ENCODE peak calls at places on chromosomes 2 and 18, in ten cellular contexts. One of them, this sample, is unnamed.

GRCh38 chr18:7641813-7642212 is 74.7 kb downstream of the PTPRM start:
- DNase-seq in ELR: no peak
- DNase-seq in amniotic stem cell: no peak
- DNase-seq in stimulated activated CD4-positive, alpha-beta T cell treated with anti-CD3 and anti-CD28 coated beads, Interleukin-2, amount 100 ng/mL, for 48 hours: no peak
- DNase-seq in mucosa of gallbladder: no peak
- DNase-seq in activated T-cell treated with anti-CD3 and anti-CD28 coated beads, Interleukin-2, amount 50 U/mL, for 72 hours: no peak
- DNase-seq in posterior cingulate gyrus: no peak
- DNase-seq in NCI-H774: no peak
- DNase-seq in KBM-7: no peak
- DNase-seq in Ammon's horn: no peak
- DNase-seq in this sample: no peak

GRCh38 chr18:78979682-78980278 is at the start of gene SALL3:
- DNase-seq in ELR: no peak
- DNase-seq in amniotic stem cell: no peak
- DNase-seq in stimulated activated CD4-positive, alpha-beta T cell treated with anti-CD3 and anti-CD28 coated beads, Interleukin-2, amount 100 ng/mL, for 48 hours: no peak
- DNase-seq in mucosa of gallbladder: no peak
- DNase-seq in activated T-cell treated with anti-CD3 and anti-CD28 coated beads, Interleukin-2, amount 50 U/mL, for 72 hours: no peak
- DNase-seq in posterior cingulate gyrus: no peak
- DNase-seq in NCI-H774: peak; percentile 79
- DNase-seq in KBM-7: no peak
- DNase-seq in Ammon's horn: peak; percentile 35
- DNase-seq in this sample: no peak

GRCh38 chr2:79114797-79115494 is 5.3 kb upstream of the REG1A start:
- DNase-seq in ELR: no peak
- DNase-seq in amniotic stem cell: no peak
- DNase-seq in stimulated activated CD4-positive, alpha-beta T cell treated with anti-CD3 and anti-CD28 coated beads, Interleukin-2, amount 100 ng/mL, for 48 hours: no peak
- DNase-seq in mucosa of gallbladder: no peak
- DNase-seq in activated T-cell treated with anti-CD3 and anti-CD28 coated beads, Interleukin-2, amount 50 U/mL, for 72 hours: no peak
- DNase-seq in posterior cingulate gyrus: no peak
- DNase-seq in NCI-H774: no peak
- DNase-seq in KBM-7: no peak
- DNase-seq in Ammon's horn: no peak
- DNase-seq in this sample: peak; percentile 87

GRCh38 chr18:58715540-58715939 is 44.3 kb downstream of the MALT1 start:
- DNase-seq in ELR: no peak
- DNase-seq in amniotic stem cell: no peak
- DNase-seq in stimulated activated CD4-positive, alpha-beta T cell treated with anti-CD3 and anti-CD28 coated beads, Interleukin-2, amount 100 ng/mL, for 48 hours: no peak
- DNase-seq in mucosa of gallbladder: no peak
- DNase-seq in activated T-cell treated with anti-CD3 and anti-CD28 coated beads, Interleukin-2, amount 50 U/mL, for 72 hours: no peak
- DNase-seq in posterior cingulate gyrus: no peak
- DNase-seq in NCI-H774: no peak
- DNase-seq in KBM-7: no peak
- DNase-seq in Ammon's horn: no peak
- DNase-seq in this sample: no peak

GRCh38 chr18:58005885-58006523 is 38.0 kb upstream of the NEDD4L start:
- DNase-seq in ELR: peak; percentile 80
- DNase-seq in amniotic stem cell: no peak
- DNase-seq in stimulated activated CD4-positive, alpha-beta T cell treated with anti-CD3 and anti-CD28 coated beads, Interleukin-2, amount 100 ng/mL, for 48 hours: no peak
- DNase-seq in mucosa of gallbladder: no peak
- DNase-seq in activated T-cell treated with anti-CD3 and anti-CD28 coated beads, Interleukin-2, amount 50 U/mL, for 72 hours: peak; percentile 6
- DNase-seq in posterior cingulate gyrus: no peak
- DNase-seq in NCI-H774: no peak
- DNase-seq in KBM-7: no peak
- DNase-seq in Ammon's horn: no peak
- DNase-seq in this sample: no peak

GRCh38 chr2:173550143-173550542 is 195.5 kb downstream of the CDCA7 start:
- DNase-seq in ELR: peak; percentile 40
- DNase-seq in amniotic stem cell: peak; percentile 57
- DNase-seq in stimulated activated CD4-positive, alpha-beta T cell treated with anti-CD3 and anti-CD28 coated beads, Interleukin-2, amount 100 ng/mL, for 48 hours: no peak
- DNase-seq in mucosa of gallbladder: no peak
- DNase-seq in activated T-cell treated with anti-CD3 and anti-CD28 coated beads, Interleukin-2, amount 50 U/mL, for 72 hours: no peak
- DNase-seq in posterior cingulate gyrus: no peak
- DNase-seq in NCI-H774: no peak
- DNase-seq in KBM-7: no peak
- DNase-seq in Ammon's horn: no peak
- DNase-seq in this sample: no peak

GRCh38 chr18:36663312-36663711 is 165.5 kb downstream of the TPGS2 start:
- DNase-seq in ELR: no peak
- DNase-seq in amniotic stem cell: no peak
- DNase-seq in stimulated activated CD4-positive, alpha-beta T cell treated with anti-CD3 and anti-CD28 coated beads, Interleukin-2, amount 100 ng/mL, for 48 hours: no peak
- DNase-seq in mucosa of gallbladder: no peak
- DNase-seq in activated T-cell treated with anti-CD3 and anti-CD28 coated beads, Interleukin-2, amount 50 U/mL, for 72 hours: no peak
- DNase-seq in posterior cingulate gyrus: no peak
- DNase-seq in NCI-H774: no peak
- DNase-seq in KBM-7: no peak
- DNase-seq in Ammon's horn: no peak
- DNase-seq in this sample: no peak

GRCh38 chr2:241561811-241562210 is 3.3 kb downstream of the BOK start:
- DNase-seq in ELR: peak; percentile 64
- DNase-seq in amniotic stem cell: peak; percentile 30
- DNase-seq in stimulated activated CD4-positive, alpha-beta T cell treated with anti-CD3 and anti-CD28 coated beads, Interleukin-2, amount 100 ng/mL, for 48 hours: no peak
- DNase-seq in mucosa of gallbladder: peak; percentile 75
- DNase-seq in activated T-cell treated with anti-CD3 and anti-CD28 coated beads, Interleukin-2, amount 50 U/mL, for 72 hours: no peak
- DNase-seq in posterior cingulate gyrus: peak; percentile 98
- DNase-seq in NCI-H774: no peak
- DNase-seq in KBM-7: no peak
- DNase-seq in Ammon's horn: peak; percentile 85
- DNase-seq in this sample: peak; percentile 57

GRCh38 chr2:54999182-54999581 is 51.1 kb downstream of the RTN4 start:
- DNase-seq in ELR: peak; percentile 55
- DNase-seq in amniotic stem cell: peak; percentile 27
- DNase-seq in stimulated activated CD4-positive, alpha-beta T cell treated with anti-CD3 and anti-CD28 coated beads, Interleukin-2, amount 100 ng/mL, for 48 hours: no peak
- DNase-seq in mucosa of gallbladder: no peak
- DNase-seq in activated T-cell treated with anti-CD3 and anti-CD28 coated beads, Interleukin-2, amount 50 U/mL, for 72 hours: no peak
- DNase-seq in posterior cingulate gyrus: no peak
- DNase-seq in NCI-H774: no peak
- DNase-seq in KBM-7: peak; percentile 45
- DNase-seq in Ammon's horn: peak; percentile 61
- DNase-seq in this sample: no peak

GRCh38 chr2:159003555-159003954 is 35.1 kb downstream of the TANC1 start:
- DNase-seq in ELR: no peak
- DNase-seq in amniotic stem cell: no peak
- DNase-seq in stimulated activated CD4-positive, alpha-beta T cell treated with anti-CD3 and anti-CD28 coated beads, Interleukin-2, amount 100 ng/mL, for 48 hours: no peak
- DNase-seq in mucosa of gallbladder: no peak
- DNase-seq in activated T-cell treated with anti-CD3 and anti-CD28 coated beads, Interleukin-2, amount 50 U/mL, for 72 hours: no peak
- DNase-seq in posterior cingulate gyrus: no peak
- DNase-seq in NCI-H774: no peak
- DNase-seq in KBM-7: no peak
- DNase-seq in Ammon's horn: no peak
- DNase-seq in this sample: no peak

GRCh38 chr2:215764441-215765048 is 248.8 kb downstream of the MREG start:
- DNase-seq in ELR: peak; percentile 79
- DNase-seq in amniotic stem cell: no peak
- DNase-seq in stimulated activated CD4-positive, alpha-beta T cell treated with anti-CD3 and anti-CD28 coated beads, Interleukin-2, amount 100 ng/mL, for 48 hours: no peak
- DNase-seq in mucosa of gallbladder: no peak
- DNase-seq in activated T-cell treated with anti-CD3 and anti-CD28 coated beads, Interleukin-2, amount 50 U/mL, for 72 hours: no peak
- DNase-seq in posterior cingulate gyrus: no peak
- DNase-seq in NCI-H774: no peak
- DNase-seq in KBM-7: no peak
- DNase-seq in Ammon's horn: no peak
- DNase-seq in this sample: no peak

GRCh38 chr18:13612111-13612997 is 114.0 kb downstream of the FAM210A start:
- DNase-seq in ELR: no peak
- DNase-seq in amniotic stem cell: no peak
- DNase-seq in stimulated activated CD4-positive, alpha-beta T cell treated with anti-CD3 and anti-CD28 coated beads, Interleukin-2, amount 100 ng/mL, for 48 hours: peak; percentile 52
- DNase-seq in mucosa of gallbladder: peak; percentile 30
- DNase-seq in activated T-cell treated with anti-CD3 and anti-CD28 coated beads, Interleukin-2, amount 50 U/mL, for 72 hours: peak; percentile 73
- DNase-seq in posterior cingulate gyrus: peak; percentile 79
- DNase-seq in NCI-H774: no peak
- DNase-seq in KBM-7: peak; percentile 94
- DNase-seq in Ammon's horn: peak; percentile 88
- DNase-seq in this sample: no peak

GRCh38 chr2:62591491-62591890 is 85.5 kb upstream of the TMEM17 start:
- DNase-seq in ELR: no peak
- DNase-seq in amniotic stem cell: no peak
- DNase-seq in stimulated activated CD4-positive, alpha-beta T cell treated with anti-CD3 and anti-CD28 coated beads, Interleukin-2, amount 100 ng/mL, for 48 hours: no peak
- DNase-seq in mucosa of gallbladder: no peak
- DNase-seq in activated T-cell treated with anti-CD3 and anti-CD28 coated beads, Interleukin-2, amount 50 U/mL, for 72 hours: no peak
- DNase-seq in posterior cingulate gyrus: no peak
- DNase-seq in NCI-H774: no peak
- DNase-seq in KBM-7: no peak
- DNase-seq in Ammon's horn: no peak
- DNase-seq in this sample: no peak

GRCh38 chr2:231661422-231662027 is 46.8 kb upstream of the PTMA start:
- DNase-seq in ELR: no peak
- DNase-seq in amniotic stem cell: no peak
- DNase-seq in stimulated activated CD4-positive, alpha-beta T cell treated with anti-CD3 and anti-CD28 coated beads, Interleukin-2, amount 100 ng/mL, for 48 hours: no peak
- DNase-seq in mucosa of gallbladder: no peak
- DNase-seq in activated T-cell treated with anti-CD3 and anti-CD28 coated beads, Interleukin-2, amount 50 U/mL, for 72 hours: no peak
- DNase-seq in posterior cingulate gyrus: no peak
- DNase-seq in NCI-H774: no peak
- DNase-seq in KBM-7: no peak
- DNase-seq in Ammon's horn: no peak
- DNase-seq in this sample: peak; percentile 21

GRCh38 chr2:217386041-217386440 is 526.2 kb upstream of the TNP1 start:
- DNase-seq in ELR: no peak
- DNase-seq in amniotic stem cell: no peak
- DNase-seq in stimulated activated CD4-positive, alpha-beta T cell treated with anti-CD3 and anti-CD28 coated beads, Interleukin-2, amount 100 ng/mL, for 48 hours: no peak
- DNase-seq in mucosa of gallbladder: no peak
- DNase-seq in activated T-cell treated with anti-CD3 and anti-CD28 coated beads, Interleukin-2, amount 50 U/mL, for 72 hours: no peak
- DNase-seq in posterior cingulate gyrus: no peak
- DNase-seq in NCI-H774: no peak
- DNase-seq in KBM-7: no peak
- DNase-seq in Ammon's horn: no peak
- DNase-seq in this sample: no peak

GRCh38 chr2:208579678-208580077 is 173.1 kb downstream of the PTH2R start:
- DNase-seq in ELR: no peak
- DNase-seq in amniotic stem cell: no peak
- DNase-seq in stimulated activated CD4-positive, alpha-beta T cell treated with anti-CD3 and anti-CD28 coated beads, Interleukin-2, amount 100 ng/mL, for 48 hours: no peak
- DNase-seq in mucosa of gallbladder: no peak
- DNase-seq in activated T-cell treated with anti-CD3 and anti-CD28 coated beads, Interleukin-2, amount 50 U/mL, for 72 hours: no peak
- DNase-seq in posterior cingulate gyrus: no peak
- DNase-seq in NCI-H774: peak; percentile 72
- DNase-seq in KBM-7: no peak
- DNase-seq in Ammon's horn: no peak
- DNase-seq in this sample: no peak

GRCh38 chr2:8122506-8122898 is 559.4 kb upstream of the ID2 start:
- DNase-seq in ELR: no peak
- DNase-seq in amniotic stem cell: no peak
- DNase-seq in stimulated activated CD4-positive, alpha-beta T cell treated with anti-CD3 and anti-CD28 coated beads, Interleukin-2, amount 100 ng/mL, for 48 hours: no peak
- DNase-seq in mucosa of gallbladder: no peak
- DNase-seq in activated T-cell treated with anti-CD3 and anti-CD28 coated beads, Interleukin-2, amount 50 U/mL, for 72 hours: no peak
- DNase-seq in posterior cingulate gyrus: no peak
- DNase-seq in NCI-H774: no peak
- DNase-seq in KBM-7: no peak
- DNase-seq in Ammon's horn: no peak
- DNase-seq in this sample: no peak

GRCh38 chr18:8730080-8730827 is 24.9 kb downstream of the MTCL1 start:
- DNase-seq in ELR: peak; percentile 28
- DNase-seq in amniotic stem cell: peak; percentile 31
- DNase-seq in stimulated activated CD4-positive, alpha-beta T cell treated with anti-CD3 and anti-CD28 coated beads, Interleukin-2, amount 100 ng/mL, for 48 hours: no peak
- DNase-seq in mucosa of gallbladder: peak; percentile 86
- DNase-seq in activated T-cell treated with anti-CD3 and anti-CD28 coated beads, Interleukin-2, amount 50 U/mL, for 72 hours: no peak
- DNase-seq in posterior cingulate gyrus: peak; percentile 86
- DNase-seq in NCI-H774: peak; percentile 40
- DNase-seq in KBM-7: peak; percentile 57
- DNase-seq in Ammon's horn: peak; percentile 34
- DNase-seq in this sample: peak; percentile 82

GRCh38 chr2:95113464-95113863 is 8.1 kb downstream of the MRPS5 start:
- DNase-seq in ELR: no peak
- DNase-seq in amniotic stem cell: no peak
- DNase-seq in stimulated activated CD4-positive, alpha-beta T cell treated with anti-CD3 and anti-CD28 coated beads, Interleukin-2, amount 100 ng/mL, for 48 hours: no peak
- DNase-seq in mucosa of gallbladder: no peak
- DNase-seq in activated T-cell treated with anti-CD3 and anti-CD28 coated beads, Interleukin-2, amount 50 U/mL, for 72 hours: no peak
- DNase-seq in posterior cingulate gyrus: no peak
- DNase-seq in NCI-H774: no peak
- DNase-seq in KBM-7: no peak
- DNase-seq in Ammon's horn: no peak
- DNase-seq in this sample: no peak

GRCh38 chr2:101516833-101517690 is 42.1 kb upstream of the RFX8 start:
- DNase-seq in ELR: peak; percentile 99
- DNase-seq in amniotic stem cell: peak; percentile 50
- DNase-seq in stimulated activated CD4-positive, alpha-beta T cell treated with anti-CD3 and anti-CD28 coated beads, Interleukin-2, amount 100 ng/mL, for 48 hours: peak; percentile 3
- DNase-seq in mucosa of gallbladder: no peak
- DNase-seq in activated T-cell treated with anti-CD3 and anti-CD28 coated beads, Interleukin-2, amount 50 U/mL, for 72 hours: peak; percentile 33
- DNase-seq in posterior cingulate gyrus: no peak
- DNase-seq in NCI-H774: no peak
- DNase-seq in KBM-7: peak; percentile 78
- DNase-seq in Ammon's horn: no peak
- DNase-seq in this sample: no peak

GRCh38 chr2:205687018-205687956 is 5.0 kb downstream of the NRP2 start:
- DNase-seq in ELR: no peak
- DNase-seq in amniotic stem cell: no peak
- DNase-seq in stimulated activated CD4-positive, alpha-beta T cell treated with anti-CD3 and anti-CD28 coated beads, Interleukin-2, amount 100 ng/mL, for 48 hours: no peak
- DNase-seq in mucosa of gallbladder: no peak
- DNase-seq in activated T-cell treated with anti-CD3 and anti-CD28 coated beads, Interleukin-2, amount 50 U/mL, for 72 hours: no peak
- DNase-seq in posterior cingulate gyrus: no peak
- DNase-seq in NCI-H774: no peak
- DNase-seq in KBM-7: no peak
- DNase-seq in Ammon's horn: no peak
- DNase-seq in this sample: no peak

GRCh38 chr2:120786559-120786960 is 50.9 kb downstream of the GLI2 start:
- DNase-seq in ELR: no peak
- DNase-seq in amniotic stem cell: no peak
- DNase-seq in stimulated activated CD4-positive, alpha-beta T cell treated with anti-CD3 and anti-CD28 coated beads, Interleukin-2, amount 100 ng/mL, for 48 hours: no peak
- DNase-seq in mucosa of gallbladder: no peak
- DNase-seq in activated T-cell treated with anti-CD3 and anti-CD28 coated beads, Interleukin-2, amount 50 U/mL, for 72 hours: no peak
- DNase-seq in posterior cingulate gyrus: no peak
- DNase-seq in NCI-H774: no peak
- DNase-seq in KBM-7: no peak
- DNase-seq in Ammon's horn: no peak
- DNase-seq in this sample: no peak

GRCh38 chr18:58015045-58015444 is 29.0 kb upstream of the NEDD4L start:
- DNase-seq in ELR: no peak
- DNase-seq in amniotic stem cell: no peak
- DNase-seq in stimulated activated CD4-positive, alpha-beta T cell treated with anti-CD3 and anti-CD28 coated beads, Interleukin-2, amount 100 ng/mL, for 48 hours: no peak
- DNase-seq in mucosa of gallbladder: no peak
- DNase-seq in activated T-cell treated with anti-CD3 and anti-CD28 coated beads, Interleukin-2, amount 50 U/mL, for 72 hours: no peak
- DNase-seq in posterior cingulate gyrus: no peak
- DNase-seq in NCI-H774: no peak
- DNase-seq in KBM-7: no peak
- DNase-seq in Ammon's horn: peak; percentile 75
- DNase-seq in this sample: no peak

GRCh38 chr2:147224070-147224469 is 620.8 kb upstream of the ACVR2A start:
- DNase-seq in ELR: peak; percentile 22
- DNase-seq in amniotic stem cell: no peak
- DNase-seq in stimulated activated CD4-positive, alpha-beta T cell treated with anti-CD3 and anti-CD28 coated beads, Interleukin-2, amount 100 ng/mL, for 48 hours: no peak
- DNase-seq in mucosa of gallbladder: no peak
- DNase-seq in activated T-cell treated with anti-CD3 and anti-CD28 coated beads, Interleukin-2, amount 50 U/mL, for 72 hours: no peak
- DNase-seq in posterior cingulate gyrus: no peak
- DNase-seq in NCI-H774: no peak
- DNase-seq in KBM-7: no peak
- DNase-seq in Ammon's horn: no peak
- DNase-seq in this sample: no peak

GRCh38 chr2:63692002-63692606 is 103.3 kb downstream of the MDH1 start:
- DNase-seq in ELR: peak; percentile 68
- DNase-seq in amniotic stem cell: peak; percentile 38
- DNase-seq in stimulated activated CD4-positive, alpha-beta T cell treated with anti-CD3 and anti-CD28 coated beads, Interleukin-2, amount 100 ng/mL, for 48 hours: peak; percentile 7
- DNase-seq in mucosa of gallbladder: no peak
- DNase-seq in activated T-cell treated with anti-CD3 and anti-CD28 coated beads, Interleukin-2, amount 50 U/mL, for 72 hours: no peak
- DNase-seq in posterior cingulate gyrus: no peak
- DNase-seq in NCI-H774: peak; percentile 12
- DNase-seq in KBM-7: peak; percentile 78
- DNase-seq in Ammon's horn: peak; percentile 43
- DNase-seq in this sample: no peak